ENCODE peak calls at places on chromosomes 3 and 15, in five cellular contexts. R is T follicular helper cell; B is left lobe of liver; J is NCI-H2107; U is stimulated activated CD8-positive, alpha-beta memory T cell treated with anti-CD3 and anti-CD28 coated beads, Interleukin-2, amount 100 ng/mL, for 1 hour. V is an unnamed sample.

GRCh38 chr3:181210275-181210674 is 220.7 kb upstream of the DNAJC19 start:
- DNase-seq in R (no peak), B (no peak), J (peak; percentile 62), U (no peak), V (no peak)

GRCh38 chr15:59283717-59284336 is 77.2 kb downstream of the LDHAL6B start:
- DNase-seq in R (no peak), B (no peak), J (no peak), U (no peak), V (no peak)

GRCh38 chr15:34239151-34239761 is 14.4 kb downstream of the EMC4 start:
- DNase-seq in R (no peak), B (no peak), J (no peak), U (no peak), V (no peak)

GRCh38 chr3:13716540-13717221 is 163.2 kb downstream of the WNT7A start:
- DNase-seq in R (no peak), B (no peak), J (no peak), U (no peak), V (peak; percentile 23)

GRCh38 chr3:7407107-7407506 is 546.2 kb downstream of the GRM7 start:
- DNase-seq in R (no peak), B (no peak), J (no peak), U (no peak), V (no peak)

GRCh38 chr3:79361748-79362378 is 405.9 kb downstream of the ROBO1 start:
- DNase-seq in R (no peak), B (no peak), J (peak; percentile 39), U (no peak), V (no peak)

GRCh38 chr15:70589221-70589620 is 174.1 kb downstream of the UACA start:
- DNase-seq in R (no peak), B (no peak), J (no peak), U (no peak), V (no peak)

GRCh38 chr3:149547413-149547812 is 72.9 kb downstream of the TM4SF4 start:
- DNase-seq in R (no peak), B (peak; percentile 80), J (no peak), U (no peak), V (no peak)

GRCh38 chr3:186413615-186414415 is 51.8 kb upstream of the DGKG start:
- DNase-seq in R (no peak), B (peak; percentile 85), J (peak; percentile 92), U (no peak), V (peak; percentile 82)

GRCh38 chr3:177396707-177397106 is 199.4 kb upstream of the TBL1XR1 start:
- DNase-seq in R (no peak), B (no peak), J (no peak), U (no peak), V (no peak)

GRCh38 chr3:5787863-5788488 is 600.5 kb downstream of the EDEM1 start:
- DNase-seq in R (no peak), B (no peak), J (no peak), U (no peak), V (no peak)

GRCh38 chr3:169574531-169574930 is 89.0 kb downstream of the MECOM start:
- DNase-seq in R (no peak), B (no peak), J (no peak), U (no peak), V (no peak)

GRCh38 chr3:143897558-143898305 is 49.5 kb upstream of the SLC9A9 start:
- DNase-seq in R (no peak), B (no peak), J (no peak), U (no peak), V (no peak)

GRCh38 chr3:15889936-15890335 is 92.2 kb upstream of the ANKRD28 start:
- DNase-seq in R (no peak), B (no peak), J (no peak), U (no peak), V (no peak)

GRCh38 chr3:73568371-73568862 is 56.3 kb downstream of the PDZRN3 start:
- DNase-seq in R (no peak), B (no peak), J (no peak), U (no peak), V (no peak)

GRCh38 chr3:194472290-194472920 is 14.4 kb downstream of the ATP13A3 start:
- DNase-seq in R (peak; percentile 5), B (no peak), J (peak; percentile 59), U (no peak), V (no peak)

GRCh38 chr15:69117431-69117841 is 43.0 kb upstream of the GLCE start:
- DNase-seq in R (no peak), B (no peak), J (no peak), U (no peak), V (no peak)

GRCh38 chr3:98602078-98602678 is 8.8 kb upstream of the CPOX start:
- DNase-seq in R (no peak), B (peak; percentile 47), J (peak; percentile 12), U (no peak), V (no peak)

GRCh38 chr3:185653949-185654757 is 68.1 kb downstream of the SENP2 start:
- DNase-seq in R (no peak), B (no peak), J (no peak), U (no peak), V (no peak)

GRCh38 chr15:56472278-56472677 is 7.3 kb upstream of the MNS1 start:
- DNase-seq in R (no peak), B (no peak), J (no peak), U (no peak), V (no peak)

GRCh38 chr15:34246276-34247010 is 21.6 kb downstream of the EMC4 start:
- DNase-seq in R (no peak), B (no peak), J (no peak), U (no peak), V (no peak)

GRCh38 chr3:42265059-42265991 is 660 bp downstream of the CCK start:
- DNase-seq in R (no peak), B (no peak), J (no peak), U (no peak), V (no peak)

GRCh38 chr3:78764634-78765033 is 1003.2 kb downstream of the ROBO1 start:
- DNase-seq in R (no peak), B (no peak), J (no peak), U (no peak), V (no peak)

GRCh38 chr3:42226470-42227425 is 39.2 kb downstream of the CCK start:
- DNase-seq in R (no peak), B (no peak), J (no peak), U (no peak), V (no peak)

GRCh38 chr3:186826316-186826977 is 16.1 kb upstream of the ADIPOQ start:
- DNase-seq in R (no peak), B (peak; percentile 21), J (no peak), U (no peak), V (no peak)

GRCh38 chr3:71160800-71161546 is 422.6 kb downstream of the FOXP1 start:
- DNase-seq in R (no peak), B (no peak), J (no peak), U (no peak), V (no peak)

GRCh38 chr3:191376742-191377141 is 46.4 kb upstream of the UTS2B start:
- DNase-seq in R (no peak), B (no peak), J (no peak), U (no peak), V (no peak)

GRCh38 chr3:101963902-101964362 is 114.6 kb downstream of the NFKBIZ start:
- DNase-seq in R (no peak), B (no peak), J (no peak), U (no peak), V (no peak)